ENCODE peak calls at places on chromosomes 11 and 22, in five cellular contexts. S, T, X, P and L are unnamed samples.

GRCh38 chr11:130882138-130882551 is 34.1 kb downstream of the SNX19 start:
- DNase-seq in T (no peak), P (no peak), X (no peak), S (no peak), L (no peak)

GRCh38 chr11:30422828-30423648 is 100.1 kb downstream of the ARL14EP start:
- DNase-seq in X (no peak), P (no peak), S (no peak), T (no peak), L (no peak)

GRCh38 chr11:68048681-68049508 is 10.1 kb downstream of the TCIRG1 start:
- DNase-seq in P (no peak), S (no peak), T (no peak), X (no peak), L (no peak)

GRCh38 chr22:42280836-42281235 is 10.4 kb upstream of the TCF20 start:
- DNase-seq in S (no peak), X (no peak), T (no peak), P (no peak), L (no peak)

GRCh38 chr11:114019574-114019973 is 39.9 kb upstream of the ZBTB16 start:
- DNase-seq in X (no peak), S (no peak), T (no peak), P (no peak), L (no peak)

GRCh38 chr11:125638315-125638714 is 13.4 kb downstream of the CHEK1 start:
- DNase-seq in S (no peak), P (no peak), X (no peak), T (no peak), L (no peak)

GRCh38 chr11:10476927-10477689 is 22.0 kb downstream of the AMPD3 start:
- DNase-seq in P (no peak), T (no peak), X (no peak), S (no peak), L (no peak)

GRCh38 chr11:128550967-128551522 is 36.3 kb downstream of the ETS1 start:
- DNase-seq in T (no peak), X (no peak), S (peak), P (no peak), L (no peak)

GRCh38 chr11:125289419-125290088 is 125.0 kb downstream of the PKNOX2 start:
- DNase-seq in P (peak), S (no peak), T (no peak), X (no peak), L (no peak)

GRCh38 chr11:9708544-9708943 is 44.7 kb downstream of the SWAP70 start:
- DNase-seq in X (no peak), S (no peak), P (no peak), T (peak), L (no peak)

GRCh38 chr11:72328366-72329224 is 84.6 kb upstream of the PHOX2A start:
- DNase-seq in X (no peak), T (peak), S (no peak), P (no peak), L (no peak)

GRCh38 chr22:46262449-46263207 is 515 bp downstream of the PKDREJ start:
- DNase-seq in P (no peak), S (no peak), T (peak), X (no peak), L (no peak)